ENCODE peak calls at places on chromosomes 4 and X, in six cellular contexts. G, H, V, T, Z and Y are unnamed samples.

GRCh38 chr4:28225689-28226353 is 1365.2 kb downstream of the STIM2 start:
- DNase-seq in G (no peak), H (no peak), V (no peak), T (peak), Z (no peak), Y (no peak)

GRCh38 chr4:125313497-125313896 is 1.3 kb upstream of the FAT4 start:
- DNase-seq in G (no peak), H (peak), V (peak), T (peak), Z (peak), Y (peak)

GRCh38 chrX:121931567-121931966 is 884.2 kb downstream of the GLUD2 start:
- DNase-seq in G (no peak), H (no peak), V (no peak), T (no peak), Z (no peak), Y (no peak)

GRCh38 chr4:41389356-41389755 is 132.6 kb downstream of the UCHL1 start:
- DNase-seq in G (no peak), H (no peak), V (no peak), T (no peak), Z (no peak), Y (no peak)

GRCh38 chr4:2402053-2402452 is 16.4 kb downstream of the ZFYVE28 start:
- DNase-seq in G (peak), H (no peak), V (no peak), T (peak), Z (no peak), Y (no peak)

GRCh38 chrX:139823806-139824205 is 109.0 kb downstream of the ATP11C start:
- DNase-seq in G (no peak), H (no peak), V (no peak), T (peak), Z (no peak), Y (no peak)

GRCh38 chr4:53847935-53848334 is 216.5 kb downstream of the CHIC2 start:
- DNase-seq in G (no peak), H (no peak), V (no peak), T (no peak), Z (no peak), Y (no peak)

GRCh38 chr4:94290245-94290644 is 52.4 kb downstream of the HPGDS start:
- DNase-seq in G (no peak), H (no peak), V (no peak), T (no peak), Z (no peak), Y (no peak)

GRCh38 chr4:15149234-15149841 is 147.1 kb downstream of the CPEB2 start:
- DNase-seq in G (no peak), H (no peak), V (no peak), T (peak), Z (peak), Y (no peak)

GRCh38 chr4:93828830-93829530 is 427 bp downstream of the ATOH1 start:
- DNase-seq in G (peak), H (no peak), V (no peak), T (no peak), Z (no peak), Y (no peak)

GRCh38 chr4:53716011-53716410 is 124.7 kb upstream of the LNX1 start:
- DNase-seq in G (no peak), H (no peak), V (no peak), T (no peak), Z (no peak), Y (no peak)

GRCh38 chrX:67543818-67544217 is at the start of gene AR:
- DNase-seq in G (peak), H (no peak), V (no peak), T (peak), Z (no peak), Y (no peak)

GRCh38 chr4:74230902-74231499 is 73.1 kb downstream of the MTHFD2L start:
- DNase-seq in G (no peak), H (peak), V (peak), T (peak), Z (no peak), Y (no peak)

GRCh38 chr4:71296945-71297344 is 41.9 kb upstream of the SLC4A4 start:
- DNase-seq in G (no peak), H (no peak), V (no peak), T (no peak), Z (no peak), Y (no peak)

GRCh38 chr4:98688416-98689290 is 30.2 kb upstream of the TSPAN5 start:
- DNase-seq in G (no peak), H (no peak), V (no peak), T (peak), Z (no peak), Y (no peak)

GRCh38 chrX:118802857-118803256 is 20.8 kb upstream of the ZCCHC12 start:
- DNase-seq in G (no peak), H (no peak), V (no peak), T (peak), Z (no peak), Y (no peak)

GRCh38 chr4:38004062-38004461 is 43.9 kb downstream of the PTTG2 start:
- DNase-seq in G (no peak), H (no peak), V (no peak), T (no peak), Z (no peak), Y (no peak)

GRCh38 chrX:136147320-136147901 is at the start of gene FHL1:
- DNase-seq in G (peak), H (no peak), V (no peak), T (no peak), Z (no peak), Y (peak)

DNA sequence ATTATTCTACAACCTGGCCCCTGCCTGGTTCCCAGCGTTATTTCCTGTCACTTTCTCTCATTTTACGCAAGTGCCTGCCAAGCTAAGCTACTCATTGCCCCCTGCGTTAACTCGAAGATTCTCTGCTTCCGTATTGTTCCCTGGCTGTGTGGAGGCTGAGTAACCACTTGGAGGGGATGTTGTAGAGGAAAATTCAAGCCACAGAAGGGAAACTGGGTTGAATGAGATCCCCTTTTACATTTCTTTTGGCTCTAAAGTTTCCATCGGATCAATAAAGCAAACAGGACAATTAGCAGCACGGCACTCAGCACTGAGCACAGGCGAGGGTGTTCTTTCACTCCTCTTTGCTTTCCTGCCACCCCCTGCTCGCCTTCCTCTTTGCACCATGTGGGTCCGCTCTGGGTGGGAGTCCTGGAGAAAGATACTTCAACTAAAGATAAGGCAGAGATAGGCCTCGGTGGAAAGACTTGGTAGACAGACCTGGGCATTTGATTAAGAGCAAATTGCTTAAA is 4.2 kb upstream of the TMSB4X start:
- DNase-seq in G (no peak), H (no peak), V (no peak), T (peak), Z (no peak), Y (no peak)
- H3K4me3 ChIP-seq in G (no peak), H (no peak), V (no peak), T (no peak), Z (peak), Y (peak)

GRCh38 chr4:157245351-157245750 is 24.8 kb downstream of the GRIA2 start:
- DNase-seq in G (no peak), H (no peak), V (no peak), T (no peak), Z (no peak), Y (no peak)
- H3K4me3 ChIP-seq in G (no peak), H (no peak), V (no peak), T (no peak), Z (no peak), Y (no peak)

GRCh38 chrX:104253567-104254441 is 929 bp downstream of the ESX1 start:
- DNase-seq in G (no peak), H (no peak), V (no peak), T (no peak), Z (no peak), Y (no peak)
- H3K4me3 ChIP-seq in G (peak), H (no peak), V (no peak), T (peak), Z (no peak), Y (no peak)

GRCh38 chr4:16508968-16509367 is 282.7 kb upstream of the TAPT1 start:
- DNase-seq in G (no peak), H (no peak), V (no peak), T (peak), Z (no peak), Y (peak)
- H3K4me3 ChIP-seq in G (no peak), H (no peak), V (no peak), T (no peak), Z (no peak), Y (no peak)

GRCh38 chr4:4855293-4856070 is 4.0 kb upstream of the MSX1 start:
- DNase-seq in G (no peak), H (no peak), V (no peak), T (no peak), Z (no peak), Y (no peak)

GRCh38 chr4:4854649-4855292 is 4.7 kb upstream of the MSX1 start:
- DNase-seq in G (no peak), H (no peak), V (no peak), T (no peak), Z (no peak), Y (no peak)

GRCh38 chr4:4852591-4853362 is 6.7 kb upstream of the MSX1 start:
- DNase-seq in G (no peak), H (no peak), V (peak), T (peak), Z (no peak), Y (no peak)

GRCh38 chr4:4853371-4853823 is 6.1 kb upstream of the MSX1 start:
- DNase-seq in G (no peak), H (no peak), V (no peak), T (no peak), Z (no peak), Y (no peak)

DNA sequence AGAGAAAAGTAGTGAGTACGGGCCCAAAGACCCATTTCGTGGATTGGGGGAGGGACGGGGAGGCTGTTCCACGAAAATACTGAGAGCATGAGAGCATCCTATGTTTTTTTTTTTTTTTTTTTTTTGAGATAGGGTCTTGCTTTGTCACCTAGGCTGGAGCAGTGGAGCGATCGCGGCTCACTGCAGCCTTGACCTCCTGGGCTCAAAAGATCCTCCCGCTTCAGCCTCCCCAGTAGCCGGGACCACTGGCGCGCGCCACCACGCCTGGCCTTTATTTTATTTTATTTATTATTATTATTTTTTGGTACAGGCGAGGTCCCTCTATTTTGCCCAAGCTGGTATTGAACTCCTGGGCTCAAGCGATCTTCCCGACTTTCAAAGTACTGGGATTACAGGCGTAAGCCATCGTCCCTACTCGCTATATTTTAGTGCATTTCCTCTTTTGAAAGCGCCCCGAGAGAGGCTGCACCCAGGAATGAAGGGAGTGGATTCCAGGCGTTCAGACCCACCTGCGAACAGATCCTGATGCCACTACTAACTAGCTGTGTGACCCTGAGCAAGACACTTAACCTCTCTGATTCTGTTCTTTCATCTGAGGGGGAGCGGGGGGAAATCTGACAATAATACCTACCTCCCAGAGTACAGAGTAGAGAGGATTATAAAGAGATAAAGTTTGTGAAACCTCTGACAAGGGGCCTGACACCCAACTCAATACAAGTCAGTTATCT is 5.4 kb upstream of the MSX1 start:
- DNase-seq in G (no peak), H (no peak), V (no peak), T (no peak), Z (no peak), Y (no peak)
- H3K4me3 ChIP-seq in G (no peak), H (no peak), V (no peak), T (no peak), Z (no peak), Y (no peak)

GRCh38 chrX:3346436-3347329 is at the start of gene MXRA5:
- DNase-seq in G (peak), H (no peak), V (peak), T (peak), Z (no peak), Y (no peak)
- H3K4me3 ChIP-seq in G (peak), H (no peak), V (peak), T (peak), Z (no peak), Y (no peak)

DNA sequence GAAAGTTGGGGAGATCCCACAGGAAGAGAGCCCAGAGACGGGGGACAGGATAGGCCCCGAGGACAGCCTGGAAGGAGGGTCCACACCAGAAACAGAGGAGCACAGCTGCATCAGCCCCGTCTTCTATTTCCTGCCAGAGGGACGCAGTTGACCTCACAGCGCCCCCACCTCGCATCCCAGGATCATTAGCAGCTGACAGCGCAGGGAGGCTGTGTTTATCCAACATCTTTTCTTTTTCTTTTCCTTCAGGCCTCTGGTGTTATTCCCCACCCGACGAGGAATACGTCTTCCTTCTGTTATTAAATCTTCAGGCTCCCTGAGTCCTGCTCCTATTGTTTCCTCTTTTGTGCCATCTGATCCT is 75.4 kb downstream of the DCHS2 start:
- DNase-seq in G (peak), H (no peak), V (no peak), T (peak), Z (no peak), Y (peak)
- H3K4me3 ChIP-seq in G (peak), H (no peak), V (peak), T (peak), Z (peak), Y (peak)